ENCODE peak calls at places on chromosomes 12 and 14, in four cellular contexts. H, R, I and N are unnamed samples.

GRCh38 chr12:110733089-110733715 is 9.5 kb downstream of the PPP1CC start:
- ATAC-seq in H (peak; percentile 30), R (no peak), I (no peak), N (no peak)

GRCh38 chr12:113071063-113071426 is 14.5 kb downstream of the DTX1 start:
- ATAC-seq in H (peak; percentile 65), R (no peak), I (no peak), N (peak; percentile 13)

GRCh38 chr12:76879710-76880025 is 849 bp upstream of the CSRP2 start:
- ATAC-seq in H (no peak), R (no peak), I (no peak), N (no peak)

GRCh38 chr12:68222336-68222735 is 3.3 kb downstream of the IL26 start:
- ATAC-seq in H (no peak), R (peak; percentile 51), I (no peak), N (no peak)

GRCh38 chr12:24909667-24910066 is 39.2 kb downstream of the BCAT1 start:
- ATAC-seq in H (no peak), R (no peak), I (peak; percentile 85), N (peak; percentile 77)

GRCh38 chr12:94510128-94510527 is 50.5 kb upstream of the CEP83 start:
- ATAC-seq in H (peak; percentile 45), R (no peak), I (no peak), N (no peak)

GRCh38 chr12:67816269-67816668 is 167.7 kb downstream of the DYRK2 start:
- ATAC-seq in H (no peak), R (no peak), I (no peak), N (no peak)

GRCh38 chr14:36245223-36245622 is 68.7 kb upstream of the PTCSC3 start:
- ATAC-seq in H (no peak), R (no peak), I (peak; percentile 44), N (no peak)

GRCh38 chr12:96448287-96448686 is 41.1 kb upstream of the CFAP54 start:
- ATAC-seq in H (no peak), R (peak; percentile 84), I (no peak), N (no peak)

GRCh38 chr12:53197011-53197640 is 9.9 kb downstream of the ITGB7 start:
- ATAC-seq in H (peak; percentile 22), R (peak; percentile 11), I (no peak), N (no peak)

GRCh38 chr12:129064201-129064881 is 211.1 kb downstream of the GLT1D1 start:
- ATAC-seq in H (no peak), R (no peak), I (no peak), N (no peak)

GRCh38 chr12:48787791-48788521 is 933 bp downstream of the ADCY6 start:
- ATAC-seq in H (no peak), R (peak; percentile 40), I (peak; percentile 5), N (peak; percentile 4)

GRCh38 chr12:70721216-70721615 is 84.0 kb upstream of the PTPRB start:
- ATAC-seq in H (no peak), R (no peak), I (no peak), N (no peak)

GRCh38 chr14:65214741-65215140 is 112.4 kb upstream of the MAX start:
- ATAC-seq in H (no peak), R (no peak), I (no peak), N (no peak)

GRCh38 chr12:7169951-7170350 is 19.5 kb upstream of the PEX5 start:
- ATAC-seq in H (no peak), R (no peak), I (no peak), N (no peak)

GRCh38 chr14:71538949-71539659 is 393.1 kb upstream of the RGS6 start:
- ATAC-seq in H (no peak), R (no peak), I (no peak), N (no peak)

GRCh38 chr14:68598089-68598488 is 194.8 kb downstream of the ZFP36L1 start:
- ATAC-seq in H (no peak), R (no peak), I (no peak), N (no peak)

GRCh38 chr14:100305446-100306255 is 593 bp downstream of the SLC25A29 start:
- ATAC-seq in H (peak; percentile 14), R (peak; percentile 8), I (peak; percentile 8), N (peak; percentile 2)

GRCh38 chr14:34833545-34834523 is 41.3 kb downstream of the BAZ1A start:
- ATAC-seq in H (no peak), R (no peak), I (peak; percentile 72), N (no peak)

GRCh38 chr14:21205026-21205677 is 49.3 kb upstream of the OR5AU1 start:
- ATAC-seq in H (no peak), R (no peak), I (peak; percentile 73), N (no peak)

GRCh38 chr14:60721331-60722162 is 2.6 kb downstream of the SIX4 start:
- ATAC-seq in H (peak; percentile 36), R (peak; percentile 65), I (peak; percentile 65), N (peak; percentile 17)

GRCh38 chr14:23378612-23379220 is 1.9 kb downstream of the CMTM5 start:
- ATAC-seq in H (no peak), R (no peak), I (no peak), N (no peak)

GRCh38 chr12:100279612-100280244 is 12.8 kb downstream of the SCYL2 start:
- ATAC-seq in H (no peak), R (no peak), I (no peak), N (no peak)

GRCh38 chr12:131013118-131013517 is 59.4 kb downstream of the ADGRD1 start:
- ATAC-seq in H (no peak), R (no peak), I (no peak), N (no peak)

GRCh38 chr14:68719634-68720384 is 73.1 kb downstream of the ZFP36L1 start:
- ATAC-seq in H (no peak), R (no peak), I (no peak), N (no peak)

GRCh38 chr14:92615451-92615850 is 101.9 kb downstream of the RIN3 start:
- ATAC-seq in H (no peak), R (no peak), I (no peak), N (no peak)

GRCh38 chr14:95268350-95268749 is 51.4 kb downstream of the CLMN start:
- ATAC-seq in H (peak; percentile 24), R (no peak), I (no peak), N (no peak)

GRCh38 chr12:19200261-19200660 is 70.7 kb downstream of the PLEKHA5 start:
- ATAC-seq in H (no peak), R (no peak), I (no peak), N (no peak)

GRCh38 chr14:95527392-95528002 is 7.4 kb upstream of the GLRX5 start:
- ATAC-seq in H (peak; percentile 34), R (no peak), I (peak; percentile 60), N (peak; percentile 85)

GRCh38 chr12:25810683-25811082 is 147.8 kb upstream of the RASSF8 start:
- ATAC-seq in H (no peak), R (no peak), I (no peak), N (no peak)

GRCh38 chr12:19430988-19431387 is 8.3 kb upstream of the AEBP2 start:
- ATAC-seq in H (no peak), R (no peak), I (no peak), N (no peak)

GRCh38 chr12:3998968-3999792 is 126.0 kb upstream of the PARP11 start:
- ATAC-seq in H (no peak), R (no peak), I (peak; percentile 85), N (no peak)

GRCh38 chr14:21059842-21060589 is 2.4 kb downstream of the RNASE8 start:
- ATAC-seq in H (no peak), R (no peak), I (no peak), N (no peak)

GRCh38 chr14:92539875-92540274 is 26.3 kb downstream of the RIN3 start:
- ATAC-seq in H (no peak), R (no peak), I (peak; percentile 37), N (peak; percentile 4)

GRCh38 chr12:124398578-124399227 is 103.8 kb downstream of the RFLNA start:
- ATAC-seq in H (peak; percentile 62), R (peak; percentile 9), I (no peak), N (peak; percentile 67)
- H3K27ac ChIP-seq in H (peak overlapping the region; percentile 83), R (peak overlapping the region; percentile 25), I (no peak overlapping the region), N (peak overlapping the region; percentile 98)

GRCh38 chr12:126994599-126994998 is 1272.4 kb upstream of the TMEM132C start:
- ATAC-seq in H (no peak), R (no peak), I (no peak), N (no peak)

DNA sequence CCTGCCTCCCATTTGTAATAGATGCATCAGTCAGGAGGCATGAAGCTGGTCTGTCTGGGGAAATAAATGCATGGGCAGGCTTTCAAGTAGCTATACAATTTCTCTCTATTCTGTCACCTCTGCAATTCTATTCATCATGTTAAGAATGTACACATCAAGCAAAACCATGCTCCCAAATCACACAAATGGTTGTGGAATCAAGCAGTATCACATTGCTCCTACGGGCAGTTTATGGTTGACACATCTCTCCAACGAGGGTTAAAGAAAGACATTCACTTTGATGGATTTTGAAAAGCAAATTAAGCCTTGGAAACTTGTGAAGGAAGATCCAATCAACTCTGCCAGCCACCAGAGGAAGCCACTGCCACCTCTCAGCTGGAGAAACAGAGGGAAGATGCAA is 1277.4 kb upstream of the TMEM132C start:
- ATAC-seq in H (no peak), R (no peak), I (no peak), N (no peak)
- H3K9me3 ChIP-seq in H (no peaks in the 10 kb centered on the region), R (no peaks in the 10 kb centered on the region), I (no peaks in the 10 kb centered on the region), N (no peaks in the 10 kb centered on the region)

DNA sequence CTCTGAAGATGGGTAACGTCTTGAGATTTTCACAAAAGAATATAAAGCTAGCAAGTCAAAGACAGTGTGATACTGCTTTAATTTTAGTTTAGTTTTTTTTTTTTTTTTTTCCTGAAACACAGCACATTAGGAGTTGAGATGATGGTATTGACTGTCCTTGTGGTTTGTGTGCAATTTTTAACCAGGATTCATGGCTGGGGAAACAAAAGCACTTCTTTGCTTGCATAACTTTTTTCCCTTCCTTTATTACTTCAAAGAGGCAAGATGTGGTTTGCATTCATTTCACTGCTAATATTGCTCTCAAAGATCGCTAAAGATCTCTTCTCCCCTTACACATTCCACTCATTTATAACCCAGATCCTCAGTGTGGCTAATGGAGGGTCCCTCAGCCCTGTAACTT is 157.1 kb upstream of the PZP start:
- ATAC-seq in H (no peak), R (no peak), I (no peak), N (no peak)
- H3K4me3 ChIP-seq in H (no peak overlapping the region), R (no peak overlapping the region), I (no peak overlapping the region), N (no peak overlapping the region)

DNA sequence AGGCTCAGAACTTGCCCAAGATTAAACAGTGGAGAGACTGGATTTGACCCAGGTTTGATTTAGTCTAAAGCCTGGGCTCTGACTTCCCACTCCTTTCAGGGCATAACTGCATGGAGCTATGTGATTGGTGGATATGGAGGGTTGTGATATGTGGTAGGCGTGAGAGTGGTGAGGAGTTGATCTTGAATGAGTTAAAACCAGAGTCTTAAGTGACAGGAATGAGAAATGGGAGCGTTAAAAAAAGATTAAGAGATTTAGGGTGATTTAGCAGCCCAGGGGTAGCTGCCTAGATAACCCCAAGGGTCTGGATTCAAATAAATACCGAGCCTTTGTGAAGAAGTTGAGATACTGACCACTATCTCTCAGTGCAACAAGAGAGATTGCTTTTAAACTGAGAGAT is 8.4 kb downstream of the SYNDIG1L start:
- ATAC-seq in H (no peak), R (no peak), I (no peak), N (no peak)
- H3K27ac ChIP-seq in H (no peak overlapping the region), R (no peak overlapping the region), I (no peak overlapping the region), N (no peak overlapping the region)

GRCh38 chr12:34598851-34599529 is 576.7 kb downstream of the ALG10 start:
- ATAC-seq in H (no peak), R (no peak), I (no peak), N (no peak)
- H3K9me3 ChIP-seq in H (no peaks in the 10 kb centered on the region), R (no peaks in the 10 kb centered on the region), I (no peaks in the 10 kb centered on the region), N (no peaks in the 10 kb centered on the region)

DNA sequence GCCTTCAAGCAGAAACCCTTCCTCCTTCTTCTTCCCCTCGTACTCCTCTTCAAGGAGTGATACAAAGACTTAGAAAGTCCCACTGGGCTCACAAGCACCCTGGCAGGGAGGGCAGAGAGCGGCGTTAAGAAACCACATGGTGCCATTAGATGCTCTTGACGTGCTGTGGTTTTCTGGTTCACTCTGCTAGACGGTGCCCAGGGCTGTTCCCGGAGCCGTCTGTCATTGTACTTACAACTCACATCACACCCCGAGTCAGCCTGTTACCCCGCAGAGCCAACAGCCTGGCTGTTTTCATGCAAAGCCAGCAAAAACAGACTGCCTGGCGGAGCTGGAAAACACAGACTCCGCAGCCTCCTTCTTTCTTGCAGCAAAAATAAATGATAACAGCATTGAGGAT is 232.6 kb upstream of the TBX3 start:
- ATAC-seq in H (no peak), R (no peak), I (no peak), N (no peak)
- H3K4me3 ChIP-seq in H (no peak overlapping the region), R (no peak overlapping the region), I (no peak overlapping the region), N (no peak overlapping the region)